ENCODE peak calls at places on chromosomes 13 and 19, in four cellular contexts. A is HepG2, E is K562, W is SK-N-SH. N is an unnamed sample.

GRCh38 chr19:46453661-46454060 is 17.7 kb downstream of the PNMA8A start:
- DNase-seq in E (no peak), W (no peak), A (no peak), N (no peak)

GRCh38 chr13:33869005-33869404 is 51.1 kb downstream of the RFC3 start:
- DNase-seq in W (no peak), A (no peak), E (no peak), N (no peak)

GRCh38 chr19:33686246-33686645 is 64.5 kb downstream of the CHST8 start:
- DNase-seq in A (no peak), E (no peak), W (no peak), N (no peak)

GRCh38 chr19:39408392-39409206 is 2.0 kb downstream of the ZFP36 start:
- DNase-seq in W (no peak), A (no peak), E (no peak), N (no peak)

GRCh38 chr13:49858183-49858856 is 65.8 kb upstream of the KPNA3 start:
- DNase-seq in W (no peak), A (peak; percentile 95), E (no peak), N (no peak)

GRCh38 chr13:44719857-44720671 is 143.9 kb upstream of the TSC22D1 start:
- DNase-seq in A (no peak), E (no peak), W (no peak), N (no peak)

GRCh38 chr13:52411629-52412028 is 5.7 kb upstream of the THSD1 start:
- DNase-seq in W (no peak), E (no peak), A (no peak), N (no peak)

GRCh38 chr19:8846819-8847218 is 14.6 kb downstream of the MBD3L1 start:
- DNase-seq in A (no peak), W (no peak), E (no peak), N (no peak)

GRCh38 chr13:76884571-76885202 is 1.5 kb downstream of the KCTD12 start:
- DNase-seq in W (peak; percentile 18), A (no peak), E (no peak), N (peak; percentile 32)

DNA sequence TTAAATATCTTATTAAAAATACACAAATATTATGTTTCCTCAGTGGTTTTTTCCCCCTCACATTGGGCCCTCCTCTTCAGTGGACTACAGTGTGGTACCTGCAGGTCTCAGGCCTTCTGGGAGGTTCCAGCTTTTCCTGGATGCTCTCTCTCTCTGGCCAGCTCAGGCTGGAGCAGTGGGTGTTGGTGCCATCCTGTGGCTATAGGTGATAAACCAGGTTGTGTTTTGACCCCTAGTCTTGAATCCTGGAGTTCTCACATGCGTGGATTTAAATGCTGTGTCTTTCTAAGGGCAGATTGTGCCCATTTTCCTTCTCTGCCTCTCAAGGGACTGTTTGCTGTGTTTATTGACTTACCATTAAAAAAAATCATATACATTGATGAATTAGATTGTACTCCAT is 41.2 kb upstream of the ZNF527 start:
- DNase-seq in E (no peak), W (peak; percentile 32), A (peak; percentile 32), N (no peak)
- TF ChIP-seq FOXM1 in E (no peak), W (no peak), A (no peak), N (no peak)

GRCh38 chr19:40713939-40714338 is 2.7 kb downstream of the COQ8B start:
- DNase-seq in A (no peak), W (no peak), E (no peak), N (no peak)
- TF ChIP-seq FOXM1 in A (no peak), W (no peak), E (no peak), N (no peak)

GRCh38 chr19:28350673-28351072 is 862.3 kb downstream of the UQCRFS1 start:
- DNase-seq in E (no peak), A (no peak), W (no peak), N (no peak)

GRCh38 chr19:28345811-28346210 is 867.1 kb downstream of the UQCRFS1 start:
- DNase-seq in E (no peak), W (no peak), A (no peak), N (no peak)

GRCh38 chr19:28350037-28350436 is 862.9 kb downstream of the UQCRFS1 start:
- DNase-seq in W (no peak), E (no peak), A (no peak), N (no peak)

GRCh38 chr19:28351761-28352160 is 861.2 kb downstream of the UQCRFS1 start:
- DNase-seq in E (no peak), A (no peak), W (no peak), N (no peak)

DNA sequence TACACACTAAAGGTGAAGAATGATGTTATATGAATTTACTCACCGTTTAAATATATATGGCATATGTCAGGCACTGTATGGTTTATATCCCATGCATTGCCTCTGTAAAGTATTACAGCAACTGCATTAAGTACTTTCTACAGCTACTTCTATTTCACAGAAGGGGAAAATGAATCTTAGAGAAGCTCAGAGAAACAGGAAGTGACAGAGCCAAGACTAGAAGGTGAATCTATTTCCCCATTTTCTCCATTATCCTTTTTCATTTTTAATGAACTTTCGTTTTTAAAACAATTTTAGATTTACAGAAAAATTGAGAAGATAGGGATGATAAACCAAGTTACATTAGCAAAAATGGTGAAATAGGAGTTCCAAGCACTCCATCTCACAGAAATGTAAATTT is 863.3 kb downstream of the UQCRFS1 start:
- DNase-seq in W (no peak), A (no peak), E (no peak), N (no peak)
- TF ChIP-seq FOXM1 in W (no peak), A (no peak), E (no peak), N (no peak)

GRCh38 chr19:17794731-17795494 is at the start of gene B3GNT3:
- DNase-seq in A (peak; percentile 46), E (peak; percentile 77), W (no peak), N (peak; percentile 65)
- TF ChIP-seq FOXM1 in A (no peak), E (no peak), W (no peak), N (no peak)

GRCh38 chr19:5824791-5825577 is 14.5 kb downstream of the FUT6 start:
- DNase-seq in E (no peak), A (no peak), W (no peak), N (no peak)
- TF ChIP-seq FOXM1 in E (no peak), A (no peak), W (no peak), N (no peak)